ENCODE peak calls at places on chromosomes 16 and 17, in four cellular contexts. U is putamen, P is ELR, G is globus pallidus. N is an unnamed sample.

GRCh38 chr16:67199011-67199807 is at the start of gene ELMO3:
- DNase-seq in U (no peak), P (no peak), G (no peak), N (no peak)

GRCh38 chr16:85279874-85280545 is 167.7 kb upstream of the CIBAR2 start:
- DNase-seq in U (no peak), P (no peak), G (no peak), N (no peak)

GRCh38 chr17:73588291-73589095 is 55.8 kb downstream of the SDK2 start:
- DNase-seq in U (no peak), P (no peak), G (no peak), N (no peak)

GRCh38 chr17:50170662-50171370 is 5.0 kb downstream of the SGCA start:
- DNase-seq in U (no peak), P (peak), G (no peak), N (no peak)

GRCh38 chr17:33864758-33865229 is 390.3 kb upstream of the CCL2 start:
- DNase-seq in U (no peak), P (no peak), G (no peak), N (no peak)

GRCh38 chr17:75352079-75352569 is 53.4 kb downstream of the GRB2 start:
- DNase-seq in U (peak), P (no peak), G (no peak), N (peak)

GRCh38 chr17:42438600-42439567 is 15.8 kb upstream of the CAVIN1 start:
- DNase-seq in U (no peak), P (peak), G (no peak), N (peak)

GRCh38 chr16:48531011-48531962 is 78.7 kb downstream of the N4BP1 start:
- DNase-seq in U (no peak), P (no peak), G (no peak), N (no peak)

GRCh38 chr16:79970551-79971236 is 370.2 kb upstream of the MAF start:
- DNase-seq in U (no peak), P (no peak), G (no peak), N (no peak)

N was measured in ACHN.